ENCODE peak calls at places on chromosomes 13 and 19, in four cellular contexts. One of them, this sample, is unnamed.

GRCh38 chr13:67285611-67286010 is 55.5 kb upstream of the PCDH9 start:
- DNase-seq in mucosa of descending colon: no peak
- DNase-seq in brain microvascular endothelial cell: no peak
- DNase-seq in heart right ventricle: no peak
- DNase-seq in this sample: no peak

GRCh38 chr19:52248256-52248655 is 21.1 kb upstream of the ZNF766 start:
- DNase-seq in heart right ventricle: peak
- DNase-seq in brain microvascular endothelial cell: peak
- DNase-seq in mucosa of descending colon: peak
- DNase-seq in this sample: peak

GRCh38 chr19:14559916-14560775 is 11.7 kb downstream of the NDUFB7 start:
- DNase-seq in brain microvascular endothelial cell: no peak
- DNase-seq in mucosa of descending colon: no peak
- DNase-seq in heart right ventricle: peak
- DNase-seq in this sample: no peak

GRCh38 chr13:42393573-42394360 is 121.8 kb downstream of the AKAP11 start:
- DNase-seq in heart right ventricle: no peak
- DNase-seq in brain microvascular endothelial cell: no peak
- DNase-seq in mucosa of descending colon: no peak
- DNase-seq in this sample: no peak

GRCh38 chr19:56946164-56946563 is 105.6 kb upstream of the PEG3 start:
- DNase-seq in heart right ventricle: no peak
- DNase-seq in brain microvascular endothelial cell: no peak
- DNase-seq in mucosa of descending colon: no peak
- DNase-seq in this sample: no peak

GRCh38 chr13:49711218-49711863 is 20.1 kb upstream of the EBPL start:
- DNase-seq in brain microvascular endothelial cell: peak
- DNase-seq in mucosa of descending colon: no peak
- DNase-seq in heart right ventricle: no peak
- DNase-seq in this sample: peak

GRCh38 chr13:105918842-105919741 is 616.4 kb downstream of the EFNB2 start:
- DNase-seq in heart right ventricle: no peak
- DNase-seq in mucosa of descending colon: peak
- DNase-seq in brain microvascular endothelial cell: peak
- DNase-seq in this sample: peak

GRCh38 chr13:59497845-59498244 is 665.9 kb downstream of the DIAPH3 start:
- DNase-seq in mucosa of descending colon: no peak
- DNase-seq in heart right ventricle: no peak
- DNase-seq in brain microvascular endothelial cell: no peak
- DNase-seq in this sample: no peak

GRCh38 chr13:60583911-60584753 is 187.1 kb downstream of the TDRD3 start:
- DNase-seq in brain microvascular endothelial cell: peak
- DNase-seq in heart right ventricle: no peak
- DNase-seq in mucosa of descending colon: peak
- DNase-seq in this sample: peak

GRCh38 chr13:49183672-49184315 is 36.3 kb upstream of the MLNR start:
- DNase-seq in mucosa of descending colon: no peak
- DNase-seq in heart right ventricle: no peak
- DNase-seq in brain microvascular endothelial cell: no peak
- DNase-seq in this sample: peak

GRCh38 chr13:74979703-74980102 is 502.3 kb downstream of the TBC1D4 start:
- DNase-seq in heart right ventricle: no peak
- DNase-seq in brain microvascular endothelial cell: no peak
- DNase-seq in mucosa of descending colon: no peak
- DNase-seq in this sample: no peak

GRCh38 chr13:41402695-41403511 is 54.4 kb upstream of the RGCC start:
- DNase-seq in heart right ventricle: no peak
- DNase-seq in mucosa of descending colon: no peak
- DNase-seq in brain microvascular endothelial cell: no peak
- DNase-seq in this sample: no peak

GRCh38 chr19:47036233-47036651 is 12.2 kb downstream of the TMEM160 start:
- DNase-seq in brain microvascular endothelial cell: no peak
- DNase-seq in mucosa of descending colon: peak
- DNase-seq in heart right ventricle: no peak
- DNase-seq in this sample: no peak

GRCh38 chr13:35455022-35455421 is 21.5 kb downstream of the MAB21L1 start:
- DNase-seq in brain microvascular endothelial cell: no peak
- DNase-seq in heart right ventricle: no peak
- DNase-seq in mucosa of descending colon: no peak
- DNase-seq in this sample: no peak

GRCh38 chr13:51910508-51910907 is 48.7 kb downstream of the CCDC70 start:
- DNase-seq in heart right ventricle: no peak
- DNase-seq in mucosa of descending colon: no peak
- DNase-seq in brain microvascular endothelial cell: no peak
- DNase-seq in this sample: no peak

GRCh38 chr13:113672002-113672651 is 5.1 kb downstream of the GRK1 start:
- DNase-seq in mucosa of descending colon: no peak
- DNase-seq in brain microvascular endothelial cell: no peak
- DNase-seq in heart right ventricle: no peak
- DNase-seq in this sample: no peak

GRCh38 chr13:98105929-98106336 is 37.0 kb upstream of the FARP1 start:
- DNase-seq in brain microvascular endothelial cell: peak
- DNase-seq in heart right ventricle: peak
- DNase-seq in mucosa of descending colon: peak
- DNase-seq in this sample: peak

GRCh38 chr13:113117956-113118327 is 4.7 kb upstream of the F10 start:
- DNase-seq in mucosa of descending colon: no peak
- DNase-seq in heart right ventricle: no peak
- DNase-seq in brain microvascular endothelial cell: no peak
- DNase-seq in this sample: no peak

GRCh38 chr19:1465191-1466016 is 13.6 kb downstream of the C19orf25 start:
- DNase-seq in brain microvascular endothelial cell: no peak
- DNase-seq in mucosa of descending colon: peak
- DNase-seq in heart right ventricle: peak
- DNase-seq in this sample: peak

GRCh38 chr13:41306271-41307150 is 4.6 kb upstream of the NAA16 start:
- DNase-seq in heart right ventricle: no peak
- DNase-seq in brain microvascular endothelial cell: peak
- DNase-seq in mucosa of descending colon: no peak
- DNase-seq in this sample: peak

GRCh38 chr19:15112385-15112784 is 5.2 kb downstream of the SYDE1 start:
- DNase-seq in mucosa of descending colon: no peak
- DNase-seq in heart right ventricle: no peak
- DNase-seq in brain microvascular endothelial cell: no peak
- DNase-seq in this sample: no peak

GRCh38 chr13:97712770-97713169 is 240.7 kb upstream of the IPO5 start:
- DNase-seq in brain microvascular endothelial cell: no peak
- DNase-seq in mucosa of descending colon: no peak
- DNase-seq in heart right ventricle: no peak
- DNase-seq in this sample: no peak

GRCh38 chr19:46725036-46725820 is 8.3 kb upstream of the PRKD2 start:
- DNase-seq in brain microvascular endothelial cell: no peak
- DNase-seq in heart right ventricle: no peak
- DNase-seq in mucosa of descending colon: no peak
- DNase-seq in this sample: no peak

GRCh38 chr19:51440846-51441409 is 17.3 kb downstream of the SIGLEC8 start:
- DNase-seq in brain microvascular endothelial cell: no peak
- DNase-seq in mucosa of descending colon: no peak
- DNase-seq in heart right ventricle: no peak
- DNase-seq in this sample: no peak

GRCh38 chr19:12756150-12756883 is 4.7 kb downstream of the BEST2 start:
- DNase-seq in brain microvascular endothelial cell: no peak
- DNase-seq in heart right ventricle: no peak
- DNase-seq in mucosa of descending colon: no peak
- DNase-seq in this sample: no peak

GRCh38 chr19:8526345-8527062 is 12.5 kb upstream of the ZNF414 start:
- DNase-seq in mucosa of descending colon: peak
- DNase-seq in brain microvascular endothelial cell: peak
- DNase-seq in heart right ventricle: peak
- DNase-seq in this sample: peak

GRCh38 chr13:110347535-110348308 is 40.6 kb downstream of the COL4A2 start:
- DNase-seq in heart right ventricle: peak
- DNase-seq in brain microvascular endothelial cell: peak
- DNase-seq in mucosa of descending colon: no peak
- DNase-seq in this sample: peak

GRCh38 chr19:35977446-35978222 is 17.4 kb upstream of the SDHAF1 start:
- DNase-seq in mucosa of descending colon: no peak
- DNase-seq in brain microvascular endothelial cell: no peak
- DNase-seq in heart right ventricle: no peak
- DNase-seq in this sample: no peak

GRCh38 chr19:29172302-29172701 is 40.6 kb downstream of the UQCRFS1 start:
- DNase-seq in mucosa of descending colon: no peak
- DNase-seq in heart right ventricle: no peak
- DNase-seq in brain microvascular endothelial cell: no peak
- DNase-seq in this sample: no peak

GRCh38 chr19:4597975-4598671 is 38.6 kb upstream of the SEMA6B start:
- DNase-seq in brain microvascular endothelial cell: peak
- DNase-seq in heart right ventricle: peak
- DNase-seq in mucosa of descending colon: peak
- DNase-seq in this sample: peak

GRCh38 chr13:45847554-45848224 is 3.9 kb downstream of the SIAH3 start:
- DNase-seq in brain microvascular endothelial cell: peak
- DNase-seq in mucosa of descending colon: peak
- DNase-seq in heart right ventricle: peak
- DNase-seq in this sample: no peak

DNA sequence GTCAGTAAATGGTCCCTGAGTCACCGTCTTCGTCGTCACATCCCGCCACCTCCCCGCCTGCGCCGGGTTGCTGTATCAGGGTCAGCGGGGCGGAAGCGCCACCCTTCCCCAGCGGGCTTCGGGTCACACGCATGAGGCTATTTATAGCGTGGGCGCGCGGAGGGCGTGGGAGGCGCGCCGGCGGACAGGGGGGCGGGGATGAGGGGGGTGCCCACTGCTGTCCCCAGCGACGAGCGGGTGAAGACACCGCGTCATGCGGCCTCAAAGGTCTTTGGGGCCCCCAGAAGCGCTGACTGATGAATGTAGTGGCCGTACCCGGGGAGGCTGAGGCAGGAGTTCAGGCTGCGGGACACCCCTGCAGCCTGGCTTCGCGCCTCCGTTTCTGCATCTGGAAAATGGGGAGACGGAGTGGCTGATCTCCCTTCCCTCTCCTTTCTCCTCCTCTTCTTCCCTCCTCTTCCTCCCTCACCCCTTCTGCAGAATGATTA is 7.9 kb downstream of the UNC13A start:
- DNase-seq in mucosa of descending colon: peak
- DNase-seq in heart right ventricle: peak
- DNase-seq in brain microvascular endothelial cell: peak
- DNase-seq in this sample: peak
- H3K4me3 ChIP-seq in mucosa of descending colon: no peak
- H3K4me3 ChIP-seq in heart right ventricle: peak
- H3K4me3 ChIP-seq in brain microvascular endothelial cell: no peak
- H3K4me3 ChIP-seq in this sample: no peak

GRCh38 chr19:10820173-10820572 is 15.8 kb downstream of the TMED1 start:
- DNase-seq in heart right ventricle: no peak
- DNase-seq in brain microvascular endothelial cell: no peak
- DNase-seq in mucosa of descending colon: no peak
- DNase-seq in this sample: peak
- TF ChIP-seq CTCF in heart right ventricle: peak
- TF ChIP-seq CTCF in brain microvascular endothelial cell: peak
- TF ChIP-seq CTCF in mucosa of descending colon: no peak
- TF ChIP-seq CTCF in this sample: peak

GRCh38 chr13:99949657-99950413 is 21.7 kb downstream of the ZIC5 start:
- DNase-seq in brain microvascular endothelial cell: no peak
- DNase-seq in heart right ventricle: no peak
- DNase-seq in mucosa of descending colon: no peak
- DNase-seq in this sample: no peak
- H3K4me3 ChIP-seq in brain microvascular endothelial cell: no peak
- H3K4me3 ChIP-seq in heart right ventricle: no peak
- H3K4me3 ChIP-seq in mucosa of descending colon: no peak
- H3K4me3 ChIP-seq in this sample: no peak

GRCh38 chr13:29319451-29319850 is 276.0 kb downstream of the SLC7A1 start:
- DNase-seq in brain microvascular endothelial cell: no peak
- DNase-seq in heart right ventricle: no peak
- DNase-seq in mucosa of descending colon: no peak
- DNase-seq in this sample: no peak
- TF ChIP-seq CTCF in brain microvascular endothelial cell: no peak
- TF ChIP-seq CTCF in heart right ventricle: no peak
- TF ChIP-seq CTCF in mucosa of descending colon: no peak
- TF ChIP-seq CTCF in this sample: no peak

GRCh38 chr19:387777-388176 is 21.2 kb downstream of the C2CD4C start:
- DNase-seq in mucosa of descending colon: no peak
- DNase-seq in brain microvascular endothelial cell: no peak
- DNase-seq in heart right ventricle: no peak
- DNase-seq in this sample: no peak
- H3K4me3 ChIP-seq in mucosa of descending colon: no peak
- H3K4me3 ChIP-seq in brain microvascular endothelial cell: no peak
- H3K4me3 ChIP-seq in heart right ventricle: no peak
- H3K4me3 ChIP-seq in this sample: no peak

GRCh38 chr13:38965281-38965680 is 25.4 kb downstream of the STOML3 start:
- DNase-seq in heart right ventricle: no peak
- DNase-seq in brain microvascular endothelial cell: no peak
- DNase-seq in mucosa of descending colon: no peak
- DNase-seq in this sample: no peak

GRCh38 chr13:38967446-38967845 is 23.2 kb downstream of the STOML3 start:
- DNase-seq in heart right ventricle: no peak
- DNase-seq in brain microvascular endothelial cell: no peak
- DNase-seq in mucosa of descending colon: no peak
- DNase-seq in this sample: no peak

GRCh38 chr13:38969187-38969586 is 21.4 kb downstream of the STOML3 start:
- DNase-seq in mucosa of descending colon: no peak
- DNase-seq in heart right ventricle: no peak
- DNase-seq in brain microvascular endothelial cell: no peak
- DNase-seq in this sample: no peak

GRCh38 chr13:38970380-38971051 is 20.1 kb downstream of the STOML3 start:
- DNase-seq in mucosa of descending colon: no peak
- DNase-seq in heart right ventricle: no peak
- DNase-seq in brain microvascular endothelial cell: no peak
- DNase-seq in this sample: no peak
- TF ChIP-seq CTCF in mucosa of descending colon: no peak
- TF ChIP-seq CTCF in heart right ventricle: peak
- TF ChIP-seq CTCF in brain microvascular endothelial cell: no peak
- TF ChIP-seq CTCF in this sample: no peak

DNA sequence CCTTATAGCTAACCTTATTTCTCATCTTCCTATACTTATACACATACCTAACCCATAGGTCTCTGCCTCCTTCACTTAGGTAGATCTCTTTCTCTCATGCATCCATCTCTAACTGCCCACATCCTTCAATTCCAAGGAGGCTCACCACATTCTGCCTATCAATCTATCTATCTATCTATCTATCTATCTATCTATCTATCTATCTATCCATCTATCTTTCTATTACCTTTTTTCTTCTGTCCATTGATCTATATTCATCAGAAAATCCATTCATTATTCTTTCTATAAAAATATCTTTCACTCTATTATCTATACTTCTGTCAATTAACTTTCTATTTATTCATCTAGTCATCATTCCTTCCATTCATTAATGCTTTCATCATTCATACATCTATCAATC is 11.1 kb upstream of the CYP2A7 start:
- DNase-seq in brain microvascular endothelial cell: no peak
- DNase-seq in mucosa of descending colon: no peak
- DNase-seq in heart right ventricle: no peak
- DNase-seq in this sample: no peak
- H3K4me3 ChIP-seq in brain microvascular endothelial cell: no peak
- H3K4me3 ChIP-seq in mucosa of descending colon: no peak
- H3K4me3 ChIP-seq in heart right ventricle: no peak
- H3K4me3 ChIP-seq in this sample: no peak

This sample was measured in cardiac fibroblast.